ENCODE peak calls at places on chromosomes 13 and 19, in eight cellular contexts. One of them, this sample, is unnamed.

GRCh38 chr13:30605052-30605451 is 12.7 kb upstream of the USPL1 start:
- DNase-seq in K562: no peak
- DNase-seq in IMR-90: no peak
- DNase-seq in H1: no peak
- DNase-seq in WTC11: no peak
- DNase-seq in A549: no peak
- DNase-seq in GM12878: no peak
- DNase-seq in HepG2: no peak
- DNase-seq in this sample: no peak

GRCh38 chr13:100432611-100433010 is 156.0 kb downstream of the GGACT start:
- DNase-seq in K562: no peak
- DNase-seq in IMR-90: no peak
- DNase-seq in H1: no peak
- DNase-seq in WTC11: no peak
- DNase-seq in A549: no peak
- DNase-seq in GM12878: no peak
- DNase-seq in HepG2: no peak
- DNase-seq in this sample: no peak

GRCh38 chr19:3496392-3497273 is 3.8 kb downstream of the DOHH start:
- DNase-seq in K562: no peak
- DNase-seq in IMR-90: no peak
- DNase-seq in H1: no peak
- DNase-seq in WTC11: no peak
- DNase-seq in A549: no peak
- DNase-seq in GM12878: no peak
- DNase-seq in HepG2: no peak
- DNase-seq in this sample: no peak

GRCh38 chr19:15288146-15288963 is 44.0 kb downstream of the BRD4 start:
- DNase-seq in K562: no peak
- DNase-seq in IMR-90: peak
- DNase-seq in H1: no peak
- DNase-seq in WTC11: no peak
- DNase-seq in A549: no peak
- DNase-seq in GM12878: no peak
- DNase-seq in HepG2: no peak
- DNase-seq in this sample: peak

GRCh38 chr19:38839816-38840582 is 8.4 kb upstream of the ECH1 start:
- DNase-seq in K562: no peak
- DNase-seq in IMR-90: peak
- DNase-seq in H1: no peak
- DNase-seq in WTC11: no peak
- DNase-seq in A549: no peak
- DNase-seq in GM12878: no peak
- DNase-seq in HepG2: no peak
- DNase-seq in this sample: no peak

GRCh38 chr13:41306271-41307150 is 4.6 kb upstream of the NAA16 start:
- DNase-seq in K562: no peak
- DNase-seq in IMR-90: peak
- DNase-seq in H1: no peak
- DNase-seq in WTC11: no peak
- DNase-seq in A549: no peak
- DNase-seq in GM12878: no peak
- DNase-seq in HepG2: no peak
- DNase-seq in this sample: peak

GRCh38 chr19:18754501-18754900 is 36.6 kb downstream of the COMP start:
- DNase-seq in K562: no peak
- DNase-seq in IMR-90: no peak
- DNase-seq in H1: no peak
- DNase-seq in WTC11: no peak
- DNase-seq in A549: no peak
- DNase-seq in GM12878: no peak
- DNase-seq in HepG2: no peak
- DNase-seq in this sample: no peak

GRCh38 chr19:32269831-32270230 is 75.6 kb upstream of the ZNF507 start:
- DNase-seq in K562: no peak
- DNase-seq in IMR-90: no peak
- DNase-seq in H1: no peak
- DNase-seq in WTC11: no peak
- DNase-seq in A549: no peak
- DNase-seq in GM12878: no peak
- DNase-seq in HepG2: no peak
- DNase-seq in this sample: no peak

GRCh38 chr13:29849731-29850212 is 645 bp downstream of the UBL3 start:
- DNase-seq in K562: peak
- DNase-seq in IMR-90: peak
- DNase-seq in H1: no peak
- DNase-seq in WTC11: peak
- DNase-seq in A549: peak
- DNase-seq in GM12878: no peak
- DNase-seq in HepG2: peak
- DNase-seq in this sample: peak

GRCh38 chr13:48892311-48892710 is 83.4 kb upstream of the FNDC3A start:
- DNase-seq in K562: no peak
- DNase-seq in IMR-90: peak
- DNase-seq in H1: no peak
- DNase-seq in WTC11: no peak
- DNase-seq in A549: peak
- DNase-seq in GM12878: no peak
- DNase-seq in HepG2: peak
- DNase-seq in this sample: no peak

GRCh38 chr13:88031980-88032562 is 360.9 kb downstream of the SLITRK5 start:
- DNase-seq in K562: no peak
- DNase-seq in IMR-90: peak
- DNase-seq in H1: no peak
- DNase-seq in WTC11: no peak
- DNase-seq in A549: no peak
- DNase-seq in GM12878: no peak
- DNase-seq in HepG2: no peak
- DNase-seq in this sample: no peak

GRCh38 chr13:29589967-29590366 is 5.5 kb downstream of the SLC7A1 start:
- DNase-seq in K562: no peak
- DNase-seq in IMR-90: no peak
- DNase-seq in H1: no peak
- DNase-seq in WTC11: peak
- DNase-seq in A549: no peak
- DNase-seq in GM12878: no peak
- DNase-seq in HepG2: no peak
- DNase-seq in this sample: no peak

GRCh38 chr13:112616586-112617381 is 28.8 kb upstream of the TUBGCP3 start:
- DNase-seq in K562: peak
- DNase-seq in IMR-90: peak
- DNase-seq in H1: no peak
- DNase-seq in WTC11: peak
- DNase-seq in A549: peak
- DNase-seq in GM12878: no peak
- DNase-seq in HepG2: peak
- DNase-seq in this sample: peak

GRCh38 chr13:43080199-43080598 is 56.8 kb downstream of the DNAJC15 start:
- DNase-seq in K562: no peak
- DNase-seq in IMR-90: no peak
- DNase-seq in H1: no peak
- DNase-seq in WTC11: no peak
- DNase-seq in A549: no peak
- DNase-seq in GM12878: no peak
- DNase-seq in HepG2: no peak
- DNase-seq in this sample: no peak

GRCh38 chr13:98480915-98481510 is 95.9 kb downstream of the STK24 start:
- DNase-seq in K562: peak
- DNase-seq in IMR-90: peak
- DNase-seq in H1: no peak
- DNase-seq in WTC11: no peak
- DNase-seq in A549: no peak
- DNase-seq in GM12878: no peak
- DNase-seq in HepG2: no peak
- DNase-seq in this sample: peak

GRCh38 chr13:50917572-50917971 is 8.0 kb downstream of the RNASEH2B start:
- DNase-seq in K562: no peak
- DNase-seq in IMR-90: no peak
- DNase-seq in H1: no peak
- DNase-seq in WTC11: no peak
- DNase-seq in A549: no peak
- DNase-seq in GM12878: no peak
- DNase-seq in HepG2: no peak
- DNase-seq in this sample: no peak

GRCh38 chr19:12872941-12873890 is 8.0 kb downstream of the DNASE2 start:
- DNase-seq in K562: peak
- DNase-seq in IMR-90: peak
- DNase-seq in H1: no peak
- DNase-seq in WTC11: peak
- DNase-seq in A549: no peak
- DNase-seq in GM12878: no peak
- DNase-seq in HepG2: peak
- DNase-seq in this sample: peak

GRCh38 chr19:7883105-7883504 is 5.2 kb upstream of the LRRC8E start:
- DNase-seq in K562: no peak
- DNase-seq in IMR-90: no peak
- DNase-seq in H1: no peak
- DNase-seq in WTC11: no peak
- DNase-seq in A549: no peak
- DNase-seq in GM12878: no peak
- DNase-seq in HepG2: no peak
- DNase-seq in this sample: no peak

GRCh38 chr19:7881910-7882309 is 6.4 kb upstream of the LRRC8E start:
- DNase-seq in K562: no peak
- DNase-seq in IMR-90: no peak
- DNase-seq in H1: no peak
- DNase-seq in WTC11: no peak
- DNase-seq in A549: no peak
- DNase-seq in GM12878: no peak
- DNase-seq in HepG2: no peak
- DNase-seq in this sample: no peak

GRCh38 chr19:7885818-7886217 is 2.5 kb upstream of the LRRC8E start:
- DNase-seq in K562: no peak
- DNase-seq in IMR-90: no peak
- DNase-seq in H1: no peak
- DNase-seq in WTC11: no peak
- DNase-seq in A549: no peak
- DNase-seq in GM12878: no peak
- DNase-seq in HepG2: no peak
- DNase-seq in this sample: no peak

GRCh38 chr19:7887408-7888144 is 734 bp upstream of the LRRC8E start:
- DNase-seq in K562: no peak
- DNase-seq in IMR-90: no peak
- DNase-seq in H1: no peak
- DNase-seq in WTC11: no peak
- DNase-seq in A549: no peak
- DNase-seq in GM12878: no peak
- DNase-seq in HepG2: no peak
- DNase-seq in this sample: no peak

GRCh38 chr19:7883796-7884570 is 4.3 kb upstream of the LRRC8E start:
- DNase-seq in K562: no peak
- DNase-seq in IMR-90: peak
- DNase-seq in H1: no peak
- DNase-seq in WTC11: no peak
- DNase-seq in A549: no peak
- DNase-seq in GM12878: no peak
- DNase-seq in HepG2: no peak
- DNase-seq in this sample: no peak
- TF ChIP-seq USF2 in K562: no peak
- TF ChIP-seq USF2 in IMR-90: no peak
- TF ChIP-seq USF2 in H1: no peak
- TF ChIP-seq USF2 in WTC11: no peak
- TF ChIP-seq USF2 in A549: no peak
- TF ChIP-seq USF2 in GM12878: no peak
- TF ChIP-seq USF2 in HepG2: no peak
- TF ChIP-seq USF2 in this sample: no peak

DNA sequence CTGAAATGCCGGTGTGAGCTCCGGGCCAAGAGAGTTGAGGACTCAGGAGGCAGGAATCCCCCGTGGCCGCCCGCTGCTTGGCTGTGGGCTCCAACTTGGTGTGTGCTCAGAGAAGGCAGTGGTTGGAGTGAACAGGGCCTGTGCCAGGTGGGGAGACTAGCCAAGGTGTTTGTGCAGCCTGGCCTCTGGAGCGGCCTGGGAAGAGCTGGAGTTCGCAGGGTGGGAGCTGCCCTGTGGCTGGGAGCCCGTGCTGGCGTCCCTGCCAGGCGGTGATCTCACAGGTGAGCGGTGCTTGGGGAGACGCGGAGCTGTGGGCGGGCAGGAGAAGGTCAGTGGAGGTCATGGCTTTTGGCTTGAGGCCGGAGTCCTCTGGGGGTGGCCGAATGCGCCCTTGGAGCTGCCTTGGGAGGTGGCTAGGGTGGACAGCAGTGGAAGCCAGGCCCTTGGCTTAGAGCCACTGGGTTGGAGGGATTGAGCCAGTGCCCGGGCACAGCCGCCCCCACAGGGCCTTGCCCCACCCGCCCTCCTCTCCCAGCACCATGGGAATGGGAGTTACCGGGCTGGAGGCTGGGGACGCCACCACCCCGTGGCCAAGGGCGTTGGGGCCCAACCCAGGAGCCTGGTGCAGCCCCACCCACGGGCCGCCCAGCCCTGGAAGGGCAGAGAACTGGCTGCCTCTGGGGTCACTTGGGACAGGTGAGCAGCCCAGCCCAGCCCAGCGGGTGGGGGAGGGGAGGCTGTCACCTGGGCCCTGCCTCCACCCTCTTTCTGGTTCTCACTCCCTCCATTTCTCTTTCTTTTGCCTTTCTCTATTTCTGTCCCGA is 7.1 kb upstream of the CIRBP start:
- DNase-seq in K562: no peak
- DNase-seq in IMR-90: peak
- DNase-seq in H1: no peak
- DNase-seq in WTC11: no peak
- DNase-seq in A549: peak
- DNase-seq in GM12878: no peak
- DNase-seq in HepG2: peak
- DNase-seq in this sample: no peak
- TF ChIP-seq USF2 in K562: no peak
- TF ChIP-seq USF2 in IMR-90: no peak
- TF ChIP-seq USF2 in H1: no peak
- TF ChIP-seq USF2 in WTC11: no peak
- TF ChIP-seq USF2 in A549: no peak
- TF ChIP-seq USF2 in GM12878: no peak
- TF ChIP-seq USF2 in HepG2: no peak
- TF ChIP-seq USF2 in this sample: no peak

DNA sequence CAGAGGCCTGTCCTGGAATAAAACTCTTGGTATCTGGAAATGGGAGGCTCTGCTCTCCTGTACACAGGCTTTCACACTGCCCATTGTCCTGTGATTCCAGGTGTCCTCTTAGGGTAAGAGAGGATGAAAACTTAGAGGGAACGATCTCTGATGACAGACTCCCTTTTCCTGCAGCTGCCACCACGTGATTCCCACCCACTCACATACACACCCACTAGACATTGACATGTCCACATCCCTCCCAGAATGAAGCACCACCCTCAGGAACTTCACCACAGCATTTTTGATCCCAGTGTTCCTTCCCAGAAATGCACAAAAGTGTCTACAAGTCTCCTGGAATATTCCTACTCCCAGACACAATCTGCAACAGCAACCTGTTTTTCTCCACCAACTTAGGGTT is 8.2 kb downstream of the ZNF429 start:
- DNase-seq in K562: no peak
- DNase-seq in IMR-90: no peak
- DNase-seq in H1: no peak
- DNase-seq in WTC11: no peak
- DNase-seq in A549: no peak
- DNase-seq in GM12878: no peak
- DNase-seq in HepG2: no peak
- DNase-seq in this sample: no peak
- TF ChIP-seq USF2 in K562: no peak
- TF ChIP-seq USF2 in IMR-90: no peak
- TF ChIP-seq USF2 in H1: no peak
- TF ChIP-seq USF2 in WTC11: no peak
- TF ChIP-seq USF2 in A549: no peak
- TF ChIP-seq USF2 in GM12878: no peak
- TF ChIP-seq USF2 in HepG2: no peak
- TF ChIP-seq USF2 in this sample: no peak

GRCh38 chr13:32824671-32825070 is 191.6 kb upstream of the KL start:
- DNase-seq in K562: no peak
- DNase-seq in IMR-90: peak
- DNase-seq in H1: peak
- DNase-seq in WTC11: no peak
- DNase-seq in A549: peak
- DNase-seq in GM12878: no peak
- DNase-seq in HepG2: no peak
- DNase-seq in this sample: no peak
- TF ChIP-seq USF2 in K562: no peak
- TF ChIP-seq USF2 in IMR-90: no peak
- TF ChIP-seq USF2 in H1: no peak
- TF ChIP-seq USF2 in WTC11: no peak
- TF ChIP-seq USF2 in A549: no peak
- TF ChIP-seq USF2 in GM12878: no peak
- TF ChIP-seq USF2 in HepG2: no peak
- TF ChIP-seq USF2 in this sample: no peak

This sample was measured in SK-N-SH.